ENCODE peak calls at places on chromosomes 11 and 22, in seven cellular contexts. H, T, J, M, O, W and B are unnamed samples.

GRCh38 chr11:23079382-23079813 is 219.1 kb upstream of the CCDC179 start:
- DNase-seq in H (no peak), T (no peak), J (peak), M (no peak), O (no peak), W (no peak), B (no peak)

GRCh38 chr11:35170503-35170902 is 31.5 kb downstream of the CD44 start:
- DNase-seq in H (no peak), T (no peak), J (no peak), M (no peak), O (no peak), W (no peak), B (no peak)

GRCh38 chr22:47394504-47395440 is 632.3 kb downstream of the TBC1D22A start:
- DNase-seq in H (no peak), T (no peak), J (no peak), M (no peak), O (no peak), W (no peak), B (no peak)

GRCh38 chr22:34070051-34070450 is 149.8 kb upstream of the LARGE1 start:
- DNase-seq in H (no peak), T (no peak), J (no peak), M (no peak), O (no peak), W (no peak), B (no peak)

GRCh38 chr11:120750647-120751419 is 239.3 kb downstream of the GRIK4 start:
- DNase-seq in H (no peak), T (no peak), J (no peak), M (no peak), O (no peak), W (no peak), B (no peak)

GRCh38 chr22:26295583-26296126 is 126.4 kb downstream of the SEZ6L start:
- DNase-seq in H (no peak), T (no peak), J (no peak), M (no peak), O (no peak), W (no peak), B (no peak)

GRCh38 chr22:50315289-50316113 is 8.1 kb upstream of the PLXNB2 start:
- DNase-seq in H (no peak), T (no peak), J (no peak), M (no peak), O (no peak), W (no peak), B (no peak)

GRCh38 chr11:9029477-9029876 is 25.7 kb upstream of the NRIP3 start:
- DNase-seq in H (no peak), T (no peak), J (no peak), M (no peak), O (no peak), W (no peak), B (no peak)

GRCh38 chr11:43790444-43790794 is 90.2 kb upstream of the ALKBH3 start:
- DNase-seq in H (no peak), T (no peak), J (peak), M (no peak), O (no peak), W (no peak), B (no peak)

DNA sequence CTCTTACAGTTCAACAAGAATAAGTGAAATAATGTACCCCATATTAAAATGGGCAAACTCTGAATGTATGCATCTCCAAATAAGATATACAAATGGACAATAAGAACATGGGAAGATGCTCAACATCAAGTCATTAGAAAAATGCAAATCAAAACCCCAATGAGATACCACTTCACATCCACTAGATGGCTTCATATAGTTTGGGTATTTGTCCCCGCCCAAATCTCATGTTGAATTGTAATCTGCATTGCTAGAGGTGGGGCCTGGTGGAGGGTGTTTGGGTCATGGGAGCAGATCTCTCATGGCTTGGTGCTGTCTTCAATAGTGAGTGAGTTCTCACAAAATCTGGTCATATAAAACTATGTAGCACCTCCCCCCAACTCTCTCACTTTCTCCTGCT is 5.7 kb downstream of the MPZL2 start:
- DNase-seq in H (no peak), T (peak), J (no peak), M (no peak), O (no peak), W (no peak), B (no peak)
- TF ChIP-seq CTCF in H (no peak), T (peak), J (peak), M (no peak), O (peak), W (peak), B (no peak)

GRCh38 chr11:68021167-68021787 is 9.2 kb upstream of the NDUFS8 start:
- DNase-seq in H (peak), T (no peak), J (no peak), M (peak), O (no peak), W (no peak), B (no peak)
- TF ChIP-seq CTCF in H (no peak), T (no peak), J (peak), M (peak), O (peak), W (peak), B (no peak)

GRCh38 chr11:61384271-61385242 is 7.8 kb upstream of the TMEM216 start:
- DNase-seq in H (peak), T (no peak), J (peak), M (no peak), O (no peak), W (no peak), B (no peak)
- TF ChIP-seq CTCF in H (no peak), T (no peak), J (peak), M (no peak), O (no peak), W (no peak), B (peak)

GRCh38 chr11:910589-911030 is at the start of gene CHID1:
- DNase-seq in H (peak), T (peak), J (peak), M (peak), O (peak), W (peak), B (peak)

GRCh38 chr11:910044-910588 is 494 bp downstream of the CHID1 start:
- DNase-seq in H (no peak), T (peak), J (no peak), M (no peak), O (no peak), W (no peak), B (no peak)

GRCh38 chr11:912266-912665 is 1.7 kb upstream of the CHID1 start:
- DNase-seq in H (no peak), T (no peak), J (no peak), M (no peak), O (no peak), W (no peak), B (no peak)

GRCh38 chr11:911890-912219 is 1.2 kb upstream of the CHID1 start:
- DNase-seq in H (no peak), T (no peak), J (no peak), M (no peak), O (no peak), W (no peak), B (no peak)

GRCh38 chr11:911031-911889 is 650 bp upstream of the CHID1 start:
- DNase-seq in H (peak), T (peak), J (peak), M (no peak), O (peak), W (no peak), B (no peak)
- TF ChIP-seq CTCF in H (no peak), T (no peak), J (no peak), M (no peak), O (peak), W (peak), B (no peak)

GRCh38 chr11:72303179-72303578 is 59.2 kb upstream of the PHOX2A start:
- DNase-seq in H (no peak), T (no peak), J (no peak), M (no peak), O (no peak), W (no peak), B (no peak)
- TF ChIP-seq CTCF in H (no peak), T (no peak), J (no peak), M (no peak), O (no peak), W (no peak), B (no peak)